ENCODE peak calls at places on chromosomes 16 and 17, in four cellular contexts. P is NCI-H1092 treated with DMSO at 0.1 percent for 48 hours; R is neuronal stem cell; U is stimulated activated CD4-positive, alpha-beta T cell treated with anti-CD3 and anti-CD28 coated beads, Interleukin-12 subunit alpha, Interleukin-12 subunit beta, amount 100 ng/mL, for 24 hours. Y is an unnamed sample.

GRCh38 chr17:1941241-1942065 is 83.7 kb downstream of the RTN4RL1 start:
- DNase-seq in P (no peak), R (no peak), U (no peak), Y (no peak)

GRCh38 chr17:142876-143784 is 5.8 kb downstream of the SCGB1C2 start:
- DNase-seq in P (no peak), R (no peak), U (no peak), Y (no peak)

GRCh38 chr17:34081269-34081668 is 173.8 kb upstream of the CCL2 start:
- DNase-seq in P (no peak), R (no peak), U (no peak), Y (peak)

GRCh38 chr17:59105852-59106462 is 723 bp downstream of the TRIM37 start:
- DNase-seq in P (peak), R (no peak), U (peak), Y (peak)

GRCh38 chr17:77560417-77560816 is 398.1 kb upstream of the TNRC6C start:
- DNase-seq in P (no peak), R (no peak), U (no peak), Y (no peak)

GRCh38 chr17:19744492-19744891 is 3.6 kb downstream of the ALDH3A1 start:
- DNase-seq in P (peak), R (no peak), U (no peak), Y (no peak)

GRCh38 chr16:10663744-10664143 is 31.0 kb downstream of the TEKT5 start:
- DNase-seq in P (no peak), R (no peak), U (no peak), Y (no peak)

GRCh38 chr17:65243838-65244237 is 106.7 kb downstream of the RGS9 start:
- DNase-seq in P (peak), R (peak), U (no peak), Y (no peak)

GRCh38 chr17:79023886-79024771 is at the start of gene C1QTNF1:
- DNase-seq in P (no peak), R (peak), U (no peak), Y (no peak)

GRCh38 chr17:42002792-42003301 is 14.4 kb downstream of the DNAJC7 start:
- DNase-seq in P (no peak), R (no peak), U (no peak), Y (no peak)

GRCh38 chr17:28967240-28968135 is 16.2 kb upstream of the PHF12 start:
- DNase-seq in P (no peak), R (peak), U (no peak), Y (no peak)

GRCh38 chr17:45288825-45289224 is 26.9 kb upstream of the SPATA32 start:
- DNase-seq in P (peak), R (no peak), U (no peak), Y (no peak)

GRCh38 chr17:49846938-49847712 is 744 bp downstream of the TAC4 start:
- DNase-seq in P (no peak), R (no peak), U (no peak), Y (no peak)

GRCh38 chr16:3065069-3065741 is at the start of gene IL32:
- DNase-seq in P (no peak), R (no peak), U (peak), Y (no peak)

GRCh38 chr16:20862162-20862960 is 37.8 kb downstream of the DCUN1D3 start:
- DNase-seq in P (no peak), R (no peak), U (no peak), Y (no peak)

GRCh38 chr17:72554508-72554907 is 433.7 kb downstream of the SOX9 start:
- DNase-seq in P (no peak), R (no peak), U (no peak), Y (no peak)

GRCh38 chr17:4028436-4028835 is 64.2 kb upstream of the ATP2A3 start:
- DNase-seq in P (no peak), R (no peak), U (no peak), Y (no peak)

GRCh38 chr17:78140169-78141051 is 5.8 kb upstream of the C17orf99 start:
- DNase-seq in P (peak), R (peak), U (peak), Y (peak)

GRCh38 chr17:21548236-21548635 is 144.1 kb upstream of the KCNJ18 start:
- DNase-seq in P (no peak), R (no peak), U (no peak), Y (no peak)

GRCh38 chr16:4409081-4409932 is 7.1 kb downstream of the CORO7 start:
- DNase-seq in P (no peak), R (no peak), U (no peak), Y (no peak)

GRCh38 chr17:54967621-54968258 is 714 bp downstream of the COX11 start:
- DNase-seq in P (peak), R (no peak), U (peak), Y (no peak)

GRCh38 chr17:7173687-7174602 is 5.2 kb downstream of the ASGR1 start:
- DNase-seq in P (peak), R (peak), U (peak), Y (no peak)

GRCh38 chr17:8014558-8014850 is 12.1 kb downstream of the GUCY2D start:
- DNase-seq in P (no peak), R (no peak), U (no peak), Y (no peak)